ENCODE peak calls at places on chromosomes 11 and 22, in six cellular contexts. W is mammary epithelial cell, O is spleen, R is right atrium auricular region, G is tibial nerve, T is thoracic aorta. A is an unnamed sample.

GRCh38 chr11:17412488-17413180 is 24.2 kb upstream of the KCNJ11 start:
- DNase-seq in W (no peak), O (peak; percentile 44), R (no peak), G (no peak), T (no peak), A (no peak)

GRCh38 chr22:17057959-17058814 is 26.6 kb upstream of the IL17RA start:
- DNase-seq in W (peak; percentile 52), O (no peak), R (no peak), G (peak; percentile 82), T (no peak), A (peak; percentile 80)

GRCh38 chr11:10400856-10401255 is 54.2 kb upstream of the AMPD3 start:
- DNase-seq in W (no peak), O (no peak), R (peak; percentile 57), G (no peak), T (no peak), A (no peak)

GRCh38 chr22:47372596-47373385 is 610.3 kb downstream of the TBC1D22A start:
- DNase-seq in W (no peak), O (peak; percentile 59), R (no peak), G (no peak), T (no peak), A (no peak)

GRCh38 chr11:67440229-67441081 is 2.8 kb downstream of the CORO1B start:
- DNase-seq in W (no peak), O (no peak), R (no peak), G (no peak), T (no peak), A (no peak)

GRCh38 chr11:35343033-35343598 is 76.2 kb downstream of the SLC1A2 start:
- DNase-seq in W (no peak), O (no peak), R (no peak), G (no peak), T (no peak), A (no peak)

GRCh38 chr11:129204439-129204838 is 12.3 kb upstream of the ARHGAP32 start:
- DNase-seq in W (no peak), O (no peak), R (no peak), G (no peak), T (no peak), A (no peak)

GRCh38 chr11:73577496-73577917 is 20.4 kb downstream of the FAM168A start:
- DNase-seq in W (no peak), O (no peak), R (no peak), G (no peak), T (no peak), A (no peak)

GRCh38 chr11:204587-205109 is 2.6 kb downstream of the BET1L start:
- DNase-seq in W (no peak), O (no peak), R (peak; percentile 55), G (no peak), T (no peak), A (no peak)

GRCh38 chr11:207213-208176 is at the start of the genes BET1L and RIC8A:
- DNase-seq in W (peak; percentile 98), O (peak; percentile 99), R (peak; percentile 97), G (peak; percentile 96), T (peak; percentile 93), A (peak; percentile 98)

GRCh38 chr11:206516-207212 is 535 bp downstream of the BET1L start:
- DNase-seq in W (peak; percentile 15), O (peak; percentile 86), R (peak; percentile 59), G (no peak), T (no peak), A (peak; percentile 37)

GRCh38 chr11:205221-206001 is 1.8 kb downstream of the BET1L start:
- DNase-seq in W (no peak), O (no peak), R (peak; percentile 54), G (no peak), T (no peak), A (no peak)

GRCh38 chr11:206002-206384 is 1.2 kb downstream of the BET1L start:
- DNase-seq in W (no peak), O (no peak), R (no peak), G (no peak), T (no peak), A (no peak)
- H3K36me3 ChIP-seq in W (peaks cover 10% of the 10 kb centered on the region), O (no peaks in the 10 kb centered on the region), R (peaks cover 50% of the 10 kb centered on the region), G (no peaks in the 10 kb centered on the region), T (peaks cover 26% of the 10 kb centered on the region), A (peaks cover 12% of the 10 kb centered on the region)

GRCh38 chr11:115503083-115503885 is 931 bp downstream of the CADM1 start:
- DNase-seq in W (peak; percentile 64), O (peak; percentile 81), R (peak; percentile 66), G (peak; percentile 9), T (no peak), A (peak; percentile 29)

GRCh38 chr11:115501504-115501894 is 2.7 kb downstream of the CADM1 start:
- DNase-seq in W (no peak), O (no peak), R (no peak), G (no peak), T (no peak), A (no peak)

GRCh38 chr11:115500547-115501503 is 3.4 kb downstream of the CADM1 start:
- DNase-seq in W (peak; percentile 3), O (no peak), R (no peak), G (no peak), T (no peak), A (no peak)

GRCh38 chr11:115502636-115503082 is 1.6 kb downstream of the CADM1 start:
- DNase-seq in W (no peak), O (no peak), R (no peak), G (no peak), T (no peak), A (no peak)

GRCh38 chr11:115501895-115502589 is 2.2 kb downstream of the CADM1 start:
- DNase-seq in W (peak; percentile 18), O (no peak), R (no peak), G (no peak), T (no peak), A (no peak)
- H3K4me3 ChIP-seq in W (peak overlapping the region; percentile 83), O (peak overlapping the region; percentile 62), R (peak overlapping the region; percentile 54), G (peak overlapping the region; percentile 62), T (peak overlapping the region; percentile 73), A (peak overlapping the region; percentile 71)

GRCh38 chr11:336666-337002 is 16.0 kb upstream of the IFITM3 start:
- DNase-seq in W (no peak), O (peak; percentile 12), R (no peak), G (no peak), T (no peak), A (no peak)
- H3K27ac ChIP-seq in W (no peak overlapping the region), O (peak overlapping the region; percentile 65), R (peak overlapping the region; percentile 71), G (peak overlapping the region; percentile 89), T (peak overlapping the region; percentile 10), A (peak overlapping the region; percentile 77)

GRCh38 chr22:29288837-29289236 is 17.6 kb upstream of the GAS2L1 start:
- DNase-seq in W (no peak), O (no peak), R (no peak), G (no peak), T (no peak), A (no peak)
- H3K36me3 ChIP-seq in W (peaks cover 71% of the 10 kb centered on the region), O (peaks cover 27% of the 10 kb centered on the region), R (peaks cover 100% of the 10 kb centered on the region), G (peaks cover 8% of the 10 kb centered on the region), T (peaks cover 88% of the 10 kb centered on the region), A (peaks cover 87% of the 10 kb centered on the region)

GRCh38 chr11:118341749-118342489 is 586 bp downstream of the CD3D start:
- DNase-seq in W (no peak), O (no peak), R (no peak), G (no peak), T (no peak), A (no peak)

GRCh38 chr11:118343248-118343647 is 743 bp upstream of the CD3D start:
- DNase-seq in W (no peak), O (no peak), R (no peak), G (no peak), T (no peak), A (no peak)

GRCh38 chr11:118340437-118340836 is 2.1 kb downstream of the CD3D start:
- DNase-seq in W (no peak), O (no peak), R (no peak), G (no peak), T (no peak), A (no peak)

GRCh38 chr11:118342503-118343161 is at the start of gene CD3D:
- DNase-seq in W (no peak), O (no peak), R (no peak), G (no peak), T (no peak), A (no peak)

DNA sequence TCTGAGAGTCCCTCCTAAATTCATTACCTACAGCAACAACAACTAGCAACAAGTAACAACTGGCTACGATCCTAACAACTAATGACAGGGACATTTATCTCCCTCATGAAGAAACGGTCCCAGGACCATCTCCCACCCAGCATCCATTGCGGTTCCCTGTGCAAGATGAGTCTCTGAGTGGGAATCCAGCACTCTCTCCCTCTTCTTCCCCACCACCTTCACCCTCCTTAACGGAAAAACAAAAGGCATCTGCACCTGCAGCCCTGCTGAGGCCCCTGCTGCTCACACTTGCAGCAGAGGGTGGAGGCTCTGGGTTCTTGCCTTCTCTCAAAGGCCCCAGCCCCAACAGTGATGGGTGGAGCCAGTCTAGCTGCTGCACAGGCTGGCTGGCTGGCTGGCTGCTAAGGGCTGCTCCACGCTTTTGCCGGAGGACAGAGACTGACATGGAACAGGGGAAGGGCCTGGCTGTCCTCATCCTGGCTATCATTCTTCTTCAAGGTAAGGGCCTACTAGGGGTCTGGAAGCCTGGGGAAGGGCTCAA is at the start of gene CD3G:
- DNase-seq in W (no peak), O (peak; percentile 84), R (no peak), G (no peak), T (no peak), A (no peak)
- H3K4me3 ChIP-seq in W (no peak within 1 kb of the TSS), O (peak within 1 kb of the TSS; percentile 39), R (no peak within 1 kb of the TSS), G (no peak within 1 kb of the TSS), T (no peak within 1 kb of the TSS), A (no peak within 1 kb of the TSS)